ENCODE peak calls at places on chromosomes 12 and 14, in seven cellular contexts. Y is prostate gland, U is SK-N-SH, Z is stomach, X is spleen, N is breast epithelium, G is GM23338. C is an unnamed sample.

GRCh38 chr14:98754343-98755025 is 517.5 kb downstream of the BCL11B start:
- DNase-seq in N (no peak), Y (no peak), Z (no peak), U (no peak), X (no peak), G (no peak), C (no peak)

GRCh38 chr14:91261115-91261514 is 16.6 kb upstream of the GPR68 start:
- DNase-seq in X (no peak), N (no peak), Y (no peak), G (no peak), Z (no peak), U (no peak), C (no peak)

GRCh38 chr14:61538464-61539022 is 156.8 kb upstream of the HIF1A start:
- DNase-seq in Y (no peak), N (no peak), U (no peak), G (no peak), Z (no peak), X (no peak), C (no peak)

GRCh38 chr14:81313200-81313599 is 86.9 kb downstream of the STON2 start:
- DNase-seq in G (no peak), Y (no peak), N (no peak), U (no peak), X (no peak), Z (no peak), C (no peak)

GRCh38 chr12:212799-213526 is 994 bp downstream of the SLC6A12 start:
- DNase-seq in G (no peak), X (peak), Z (peak), U (peak), Y (no peak), N (no peak), C (no peak)

GRCh38 chr12:85866929-85867776 is 6.9 kb upstream of the NTS start:
- DNase-seq in U (peak), X (no peak), N (no peak), Y (peak), Z (no peak), G (peak), C (peak)

GRCh38 chr12:109880938-109881337 is 597 bp upstream of the GLTP start:
- DNase-seq in Z (no peak), X (no peak), G (peak), U (no peak), N (no peak), Y (no peak), C (peak)

GRCh38 chr12:122308811-122309210 is 42.5 kb upstream of the VPS33A start:
- DNase-seq in Y (no peak), N (no peak), Z (no peak), U (no peak), G (no peak), X (no peak), C (no peak)

GRCh38 chr12:116559080-116559329 is 176 bp upstream of the MAP1LC3B2 start:
- DNase-seq in X (no peak), Z (no peak), N (no peak), G (peak), U (no peak), Y (no peak), C (no peak)

GRCh38 chr12:21337959-21338704 is 3.4 kb upstream of the SLCO1A2 start:
- DNase-seq in Y (no peak), U (no peak), N (no peak), G (no peak), Z (no peak), X (no peak), C (no peak)

GRCh38 chr14:51950007-51950406 is 39.3 kb upstream of the RTRAF start:
- DNase-seq in N (no peak), Y (no peak), Z (no peak), U (no peak), X (no peak), G (no peak), C (no peak)

GRCh38 chr12:93805736-93806141 is 128.6 kb downstream of the CRADD start:
- DNase-seq in Z (no peak), X (no peak), U (no peak), Y (no peak), G (no peak), N (no peak), C (peak)

GRCh38 chr12:24228980-24229730 is 279.7 kb upstream of the SOX5 start:
- DNase-seq in N (no peak), Y (no peak), U (no peak), Z (no peak), X (no peak), G (no peak), C (peak)

DNA sequence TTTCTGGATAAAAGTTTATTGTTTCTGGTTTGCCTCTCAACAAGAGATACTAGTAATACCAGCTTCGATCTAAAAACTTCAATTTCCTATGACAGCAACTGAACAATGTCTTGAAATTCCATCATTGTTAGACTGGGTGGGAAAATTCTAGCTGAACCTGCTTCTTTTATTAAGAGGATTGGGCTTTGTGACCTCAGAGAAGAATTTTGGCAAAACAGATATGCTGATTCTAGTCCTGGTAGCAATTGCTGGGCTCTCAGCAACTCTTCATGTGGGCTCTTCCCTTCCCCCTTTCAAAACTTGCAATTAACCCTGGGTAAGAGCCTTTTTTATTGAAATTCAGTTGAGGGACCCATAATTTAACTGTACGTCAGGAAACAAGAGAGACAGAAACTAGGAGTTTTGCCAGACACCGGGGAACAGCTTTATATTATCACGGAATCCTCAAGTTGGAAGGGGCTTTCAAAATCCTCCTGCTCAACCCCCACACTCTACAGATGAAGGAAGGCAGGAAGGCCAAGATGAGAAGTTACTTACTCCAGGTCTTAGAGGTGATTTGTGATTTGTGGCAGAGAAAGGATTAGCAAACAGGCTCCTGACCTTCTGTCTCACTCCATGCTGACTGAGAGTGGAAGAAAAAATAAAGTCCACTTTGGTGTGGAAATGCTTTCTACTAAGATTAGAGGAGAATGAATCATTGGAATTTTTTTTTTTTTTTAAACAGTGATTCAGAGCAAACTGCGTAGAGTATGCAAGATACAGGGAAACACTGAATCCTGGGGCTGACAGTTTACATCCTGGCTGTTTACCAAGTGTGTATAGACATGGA is 239.0 kb upstream of the ATP2B1 start:
- DNase-seq in Y (no peak), X (no peak), U (no peak), Z (no peak), G (peak), N (no peak), C (peak)
- TF ChIP-seq POLR2AphosphoS5 in Y (no peak), X (no peak), U (peak), Z (peak), G (no peak), N (no peak), C (no peak)

GRCh38 chr12:26798013-26798412 is 35.0 kb downstream of the ITPR2 start:
- DNase-seq in Z (no peak), N (no peak), U (no peak), Y (no peak), X (no peak), G (no peak), C (no peak)
- TF ChIP-seq CTCF in Z (no peak), N (no peak), U (no peak), Y (no peak), X (no peak), G (no peak), C (no peak)

GRCh38 chr14:92513204-92513965 is at the start of gene RIN3:
- DNase-seq in Y (no peak), G (peak), X (peak), N (no peak), Z (no peak), U (peak), C (peak)
- TF ChIP-seq POLR2AphosphoS5 in Y (no peak), G (no peak), X (peak), N (no peak), Z (peak), U (no peak), C (peak)

GRCh38 chr12:105083551-105084105 is 630 bp downstream of the ALDH1L2 start:
- DNase-seq in U (peak), Y (no peak), G (peak), N (peak), X (peak), Z (peak), C (peak)
- TF ChIP-seq CTCF in U (no peak), Y (no peak), G (no peak), N (peak), X (no peak), Z (peak), C (no peak)

GRCh38 chr12:40632933-40633332 is 59.3 kb upstream of the CNTN1 start:
- DNase-seq in Y (no peak), X (no peak), G (no peak), U (no peak), N (no peak), Z (no peak), C (no peak)
- TF ChIP-seq POLR2AphosphoS5 in Y (no peak), X (no peak), G (no peak), U (no peak), N (no peak), Z (no peak), C (no peak)

C was measured in endothelial cell of umbilical vein.